ENCODE peak calls at places on chromosomes 13 and 19, in ten cellular contexts. C is AG10803, J is ovary, T is heart right ventricle, I is body of pancreas, D is upper lobe of right lung, K is A549, E is fibroblast of the aortic adventitia, N is uterus, F is choroid plexus epithelial cell. P is an unnamed sample.

GRCh38 chr19:46392252-46392801 is 21.0 kb downstream of the CCDC8 start:
- DNase-seq in C (peak; percentile 89), J (peak; percentile 44), T (no peak), I (no peak), D (peak; percentile 66), K (no peak), E (peak; percentile 67), N (no peak), F (peak; percentile 71), P (peak; percentile 78)

GRCh38 chr19:1854542-1855039 is 6.3 kb upstream of the REXO1 start:
- DNase-seq in C (peak; percentile 24), J (no peak), T (peak; percentile 62), I (no peak), D (peak; percentile 76), K (no peak), E (no peak), N (no peak), F (no peak), P (no peak)

GRCh38 chr19:39154084-39154625 is 28.6 kb downstream of the PAK4 start:
- DNase-seq in C (no peak), J (no peak), T (no peak), I (peak; percentile 11), D (no peak), K (no peak), E (no peak), N (no peak), F (no peak), P (no peak)

GRCh38 chr13:57878291-57878690 is 246.7 kb downstream of the PCDH17 start:
- DNase-seq in C (no peak), J (no peak), T (no peak), I (no peak), D (no peak), K (no peak), E (no peak), N (no peak), F (no peak), P (no peak)

GRCh38 chr19:33235269-33235995 is 9.8 kb upstream of the SLC7A10 start:
- DNase-seq in C (peak; percentile 54), J (peak; percentile 79), T (peak; percentile 71), I (peak; percentile 82), D (peak; percentile 90), K (peak; percentile 98), E (peak; percentile 72), N (peak; percentile 59), F (peak; percentile 76), P (peak; percentile 75)

GRCh38 chr19:11125994-11126685 is 29.4 kb downstream of the SPC24 start:
- DNase-seq in C (peak; percentile 69), J (peak; percentile 90), T (peak; percentile 76), I (peak; percentile 82), D (peak; percentile 80), K (peak; percentile 38), E (peak; percentile 75), N (peak; percentile 89), F (peak; percentile 80), P (peak; percentile 77)

GRCh38 chr13:21800847-21801616 is 130.2 kb downstream of the FGF9 start:
- DNase-seq in C (no peak), J (no peak), T (no peak), I (no peak), D (no peak), K (no peak), E (no peak), N (no peak), F (no peak), P (no peak)

GRCh38 chr19:6458695-6459355 is 767 bp downstream of the SLC25A23 start:
- DNase-seq in C (no peak), J (peak; percentile 41), T (no peak), I (peak; percentile 44), D (no peak), K (no peak), E (no peak), N (no peak), F (no peak), P (no peak)

GRCh38 chr19:35228177-35228930 is at the start of gene FAM187B:
- DNase-seq in C (no peak), J (no peak), T (no peak), I (no peak), D (peak; percentile 63), K (no peak), E (no peak), N (no peak), F (no peak), P (no peak)

GRCh38 chr13:94236876-94237275 is 242.6 kb downstream of the DCT start:
- DNase-seq in C (no peak), J (no peak), T (no peak), I (no peak), D (no peak), K (no peak), E (peak; percentile 28), N (no peak), F (peak; percentile 57), P (peak; percentile 16)

DNA sequence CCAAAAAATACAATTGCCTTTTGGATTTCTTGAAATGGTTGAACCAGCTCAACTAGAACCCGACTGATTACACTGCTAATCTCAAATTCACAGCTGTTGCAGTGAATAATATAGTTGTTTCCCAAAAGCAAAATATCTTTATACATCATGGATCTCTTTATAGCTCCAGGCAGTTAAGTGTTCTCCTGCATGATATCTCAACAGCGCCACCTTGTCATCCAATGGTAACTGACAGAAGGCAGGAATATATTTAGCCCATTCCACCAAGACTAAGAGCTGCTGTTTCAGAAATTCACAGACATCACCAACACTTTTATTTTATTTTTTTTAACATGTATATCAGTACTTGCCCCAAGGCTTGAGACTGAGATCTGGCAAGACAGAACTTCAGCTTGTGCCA is 1141.0 kb upstream of the PRR20A start:
- DNase-seq in C (no peak), J (no peak), T (no peak), I (no peak), D (no peak), K (no peak), E (no peak), N (no peak), F (no peak), P (no peak)
- TF ChIP-seq CTCF in C (no peak), J (no peak), T (no peak), I (no peak), D (no peak), K (no peak), E (no peak), N (no peak), F (no peak), P (no peak)

DNA sequence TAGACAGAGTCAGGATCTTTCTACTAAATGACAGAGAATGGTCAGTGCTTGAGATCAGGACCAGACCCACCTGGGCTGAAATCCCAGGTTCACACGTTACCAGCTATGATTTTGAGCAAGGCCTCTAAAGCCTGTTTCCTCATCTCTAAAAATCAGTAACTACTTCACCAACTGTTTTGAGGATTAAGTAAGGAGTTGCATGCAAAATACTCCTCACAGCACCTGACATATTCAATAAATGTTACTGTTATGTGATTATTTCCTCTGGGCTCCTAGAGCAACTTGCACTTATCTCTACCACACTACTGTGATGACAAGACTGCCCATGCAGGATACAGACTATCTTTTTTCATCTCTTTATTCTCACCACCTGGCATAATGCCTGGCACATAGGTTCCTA is 1.9 kb downstream of the KATNAL1 start:
- DNase-seq in C (no peak), J (no peak), T (no peak), I (no peak), D (no peak), K (no peak), E (no peak), N (no peak), F (no peak), P (no peak)
- H3K4me3 ChIP-seq in C (peak overlapping the region; percentile 84), J (peak overlapping the region; percentile 96), T (peak overlapping the region; percentile 91), I (no peak overlapping the region), D (no peak overlapping the region), K (no peak overlapping the region), E (peak overlapping the region; percentile 94), N (peak overlapping the region; percentile 93), F (no peak overlapping the region), P (no peak overlapping the region)

DNA sequence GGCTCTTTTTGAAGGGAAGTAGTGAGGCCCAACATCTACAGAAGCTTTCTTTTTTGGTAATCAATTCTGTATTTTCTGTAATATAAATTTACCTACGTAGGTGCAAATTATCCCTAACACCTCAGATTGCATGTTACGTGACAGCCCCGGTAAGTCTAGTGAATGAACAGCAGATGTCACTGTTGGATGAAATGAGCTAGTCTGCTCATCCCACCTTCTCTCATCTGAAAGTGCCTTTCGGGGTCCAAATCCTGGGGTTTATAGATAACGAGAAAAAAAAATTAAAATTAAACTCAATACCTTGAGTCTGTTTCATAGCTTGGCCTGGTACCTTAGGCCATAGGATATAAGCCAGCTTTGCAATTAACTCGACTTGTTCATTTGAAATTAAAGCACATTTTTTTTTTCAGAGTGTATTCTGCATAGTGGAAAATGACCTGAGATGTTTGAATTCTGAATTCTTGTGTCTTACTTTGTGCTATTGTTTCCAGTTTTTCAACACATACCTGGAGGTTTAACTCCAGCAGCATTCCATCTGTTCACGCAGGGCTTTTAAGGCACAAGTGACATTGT is 548.2 kb downstream of the GPC5 start:
- DNase-seq in C (no peak), J (no peak), T (no peak), I (no peak), D (no peak), K (peak; percentile 1), E (peak; percentile 0), N (no peak), F (peak; percentile 62), P (peak; percentile 21)
- TF ChIP-seq CTCF in C (no peak), J (no peak), T (peak; percentile 30), I (peak; percentile 27), D (peak; percentile 41), K (peak; percentile 11), E (no peak), N (no peak), F (peak; percentile 76), P (peak; percentile 3)

GRCh38 chr19:53907193-53907581 is 1.9 kb upstream of the CACNG7 start:
- DNase-seq in C (no peak), J (no peak), T (no peak), I (no peak), D (no peak), K (no peak), E (no peak), N (no peak), F (no peak), P (no peak)
- H3K4me3 ChIP-seq in C (no peak overlapping the region), J (no peak overlapping the region), T (no peak overlapping the region), I (no peak overlapping the region), D (no peak overlapping the region), K (peak overlapping the region; percentile 19), E (no peak overlapping the region), N (no peak overlapping the region), F (no peak overlapping the region), P (no peak overlapping the region)

GRCh38 chr13:113784645-113785024 is 25.6 kb downstream of the TMEM255B start:
- DNase-seq in C (no peak), J (no peak), T (no peak), I (no peak), D (peak; percentile 36), K (no peak), E (no peak), N (no peak), F (no peak), P (no peak)

GRCh38 chr13:113783966-113784644 is 25.1 kb downstream of the TMEM255B start:
- DNase-seq in C (no peak), J (peak; percentile 7), T (no peak), I (no peak), D (peak; percentile 40), K (no peak), E (no peak), N (no peak), F (no peak), P (no peak)

GRCh38 chr13:113782472-113782871 is 23.4 kb downstream of the TMEM255B start:
- DNase-seq in C (no peak), J (peak; percentile 13), T (no peak), I (no peak), D (peak; percentile 27), K (no peak), E (no peak), N (no peak), F (no peak), P (no peak)

GRCh38 chr13:113783482-113783881 is 24.5 kb downstream of the TMEM255B start:
- DNase-seq in C (no peak), J (no peak), T (no peak), I (no peak), D (peak; percentile 11), K (no peak), E (no peak), N (no peak), F (no peak), P (no peak)

GRCh38 chr13:113781571-113781970 is 22.5 kb downstream of the TMEM255B start:
- DNase-seq in C (no peak), J (no peak), T (no peak), I (no peak), D (no peak), K (no peak), E (no peak), N (no peak), F (no peak), P (no peak)
- TF ChIP-seq CTCF in C (no peak), J (no peak), T (peak; percentile 13), I (no peak), D (no peak), K (no peak), E (peak; percentile 38), N (no peak), F (no peak), P (peak; percentile 9)

P was measured in cardiac fibroblast.